ENCODE peak calls at places on chromosomes 11 and 22, in ten cellular contexts. H is HL-60; B is caudate nucleus; Y is heart right ventricle; S is CD8-positive, alpha-beta T cell; K is heart left ventricle; W is PC-3; D is colonic mucosa; G is dorsolateral prefrontal cortex; T is tibial nerve. M is an unnamed sample.
A peak's percentile ranks its signal among the peaks of the same experiment; 100 is the strongest.

GRCh38 chr11:115577701-115578100 is 73.5 kb upstream of the CADM1 start:
- DNase-seq in Y (no peak), S (no peak), T (no peak), K (no peak), G (no peak), H (no peak), W (no peak), B (no peak), D (no peak), M (no peak)

GRCh38 chr11:14386081-14386480 is 27.1 kb upstream of the RRAS2 start:
- DNase-seq in B (no peak), K (no peak), T (no peak), G (no peak), Y (no peak), D (no peak), H (no peak), W (no peak), S (no peak), M (no peak)

GRCh38 chr22:45036154-45036553 is 26.3 kb upstream of the PHF21B start:
- DNase-seq in Y (no peak), W (no peak), B (no peak), D (no peak), T (no peak), K (no peak), G (peak; percentile 51), H (no peak), S (no peak), M (no peak)

GRCh38 chr11:126647735-126648134 is 292.2 kb downstream of the ST3GAL4 start:
- DNase-seq in S (no peak), T (no peak), K (no peak), G (no peak), Y (no peak), D (no peak), H (no peak), W (peak; percentile 67), B (no peak), M (no peak)

GRCh38 chr11:3638513-3638912 is 3.3 kb downstream of the ART5 start:
- DNase-seq in H (no peak), B (no peak), T (no peak), D (no peak), Y (no peak), W (no peak), K (no peak), S (no peak), G (no peak), M (no peak)

GRCh38 chr22:47152938-47153337 is 390.5 kb downstream of the TBC1D22A start:
- DNase-seq in G (no peak), S (no peak), Y (no peak), T (no peak), W (no peak), H (no peak), B (no peak), D (no peak), K (no peak), M (no peak)

GRCh38 chr11:77073328-77074001 is 6.7 kb downstream of the CAPN5 start:
- DNase-seq in D (peak; percentile 94), H (no peak), G (peak; percentile 66), Y (peak; percentile 82), S (no peak), T (peak; percentile 85), W (peak; percentile 75), K (peak; percentile 83), B (peak; percentile 58), M (peak; percentile 92)

GRCh38 chr11:29317669-29318068 is 699.2 kb downstream of the KCNA4 start:
- DNase-seq in T (no peak), G (no peak), H (no peak), W (no peak), K (no peak), D (no peak), Y (no peak), B (no peak), S (no peak), M (no peak)

GRCh38 chr11:131638889-131639288 is 268.5 kb downstream of the NTM start:
- DNase-seq in K (no peak), Y (no peak), G (no peak), S (no peak), D (no peak), W (no peak), H (no peak), T (no peak), B (no peak), M (no peak)

GRCh38 chr11:131643171-131643570 is 272.8 kb downstream of the NTM start:
- DNase-seq in K (no peak), S (no peak), W (no peak), Y (no peak), B (no peak), H (no peak), T (no peak), D (no peak), G (no peak), M (no peak)

GRCh38 chr11:131644204-131644603 is 273.8 kb downstream of the NTM start:
- DNase-seq in S (no peak), W (no peak), H (no peak), G (no peak), D (no peak), T (no peak), B (no peak), K (no peak), Y (no peak), M (no peak)

GRCh38 chr11:131637469-131638175 is 267.2 kb downstream of the NTM start:
- DNase-seq in G (no peak), S (no peak), W (no peak), D (no peak), H (no peak), Y (no peak), T (no peak), B (no peak), K (no peak), M (no peak)

GRCh38 chr11:131640320-131640719 is 269.9 kb downstream of the NTM start:
- DNase-seq in Y (no peak), H (no peak), G (no peak), W (no peak), S (no peak), T (no peak), K (no peak), B (no peak), D (no peak), M (no peak)
- H3K27ac ChIP-seq in Y (no peak overlapping the region), H (no peak overlapping the region), G (no peak overlapping the region), W (no peak overlapping the region), S (no peak overlapping the region), T (no peak overlapping the region), K (no peak overlapping the region), B (no peak overlapping the region), D (no peak overlapping the region), M (no peak overlapping the region)

DNA sequence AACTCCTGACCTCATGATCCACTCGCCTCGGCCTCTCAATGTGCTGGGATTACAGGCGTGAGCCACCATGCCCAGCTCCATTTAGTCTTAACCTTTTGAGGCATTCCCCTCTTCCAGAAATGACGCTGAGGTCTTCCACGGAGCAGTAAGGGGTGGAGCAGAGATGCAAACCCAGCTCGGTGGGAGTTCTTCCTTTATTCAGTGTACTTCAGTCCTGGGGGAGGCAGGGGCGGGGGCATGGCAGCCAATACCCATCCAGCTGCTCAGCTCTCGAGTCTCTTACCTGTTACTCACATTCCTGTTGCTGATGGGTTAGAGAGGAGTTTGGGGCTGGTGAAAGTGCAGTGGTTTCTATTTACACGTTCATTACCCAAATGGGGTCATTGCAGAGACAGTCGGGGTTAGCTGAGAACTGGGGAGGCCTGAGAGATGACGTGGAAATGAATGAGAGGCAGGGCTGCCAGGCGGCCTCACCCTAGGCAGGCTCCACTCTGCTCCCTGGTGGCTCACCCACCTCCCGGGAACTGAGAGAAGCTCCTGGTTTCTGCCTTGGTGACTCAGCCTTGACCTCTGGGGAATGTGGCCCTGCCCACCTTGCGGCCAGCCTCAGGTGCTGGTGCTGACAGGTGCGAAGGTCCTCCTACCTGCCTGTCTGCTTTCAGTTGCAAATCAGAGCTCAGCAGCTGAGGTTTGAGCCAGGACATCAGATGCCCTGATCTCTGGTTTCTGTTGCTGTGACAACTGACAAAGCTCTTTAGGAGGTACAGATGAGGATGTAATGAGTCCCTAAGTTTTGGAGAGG is 13.4 kb upstream of the ST14 start:
- DNase-seq in H (no peak), Y (no peak), B (peak; percentile 23), S (no peak), D (peak; percentile 90), T (no peak), K (no peak), W (peak; percentile 99), G (no peak), M (no peak)
- H3K27ac ChIP-seq in H (peak overlapping the region; percentile 29), Y (no peak overlapping the region), B (peak overlapping the region; percentile 84), S (no peak overlapping the region), D (peak overlapping the region; percentile 77), T (peak overlapping the region; percentile 7), K (peak overlapping the region; percentile 60), W (peak overlapping the region; percentile 89), G (peak overlapping the region; percentile 63), M (no peak overlapping the region)

GRCh38 chr22:38964989-38965388 is 7.6 kb downstream of the APOBEC3A start:
- DNase-seq in G (no peak), D (no peak), H (no peak), Y (no peak), S (no peak), K (no peak), B (no peak), T (no peak), W (no peak), M (no peak)

GRCh38 chr22:38964306-38964705 is 6.9 kb downstream of the APOBEC3A start:
- DNase-seq in G (no peak), S (no peak), B (no peak), H (no peak), D (no peak), Y (no peak), K (no peak), W (no peak), T (no peak), M (no peak)

GRCh38 chr22:38965614-38966378 is 8.4 kb downstream of the APOBEC3A start:
- DNase-seq in Y (no peak), T (no peak), H (no peak), B (no peak), S (no peak), K (no peak), D (no peak), W (no peak), G (no peak), M (no peak)

GRCh38 chr22:38966379-38966700 is 8.9 kb downstream of the APOBEC3A start:
- DNase-seq in D (no peak), W (no peak), B (no peak), H (no peak), S (no peak), Y (no peak), K (no peak), T (no peak), G (no peak), M (no peak)

DNA sequence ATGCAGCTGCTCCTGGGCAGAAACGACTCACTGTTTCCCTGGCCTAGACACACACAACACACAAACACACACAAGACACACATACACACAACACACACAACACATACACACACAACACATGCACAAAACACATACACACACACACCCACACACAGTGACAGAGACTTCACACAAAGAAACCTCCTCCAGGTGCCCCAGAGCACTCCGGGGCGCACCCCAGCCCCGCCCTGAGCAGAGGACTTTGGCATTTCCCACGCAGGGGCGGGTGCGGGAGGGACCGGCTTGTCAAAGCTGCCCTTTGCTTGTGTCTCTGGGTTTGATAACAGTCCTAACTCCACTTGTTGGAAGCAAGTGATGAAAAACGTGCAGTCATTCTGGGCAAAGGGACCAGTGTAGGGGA is 6.5 kb downstream of the APOBEC3A start:
- DNase-seq in Y (no peak), H (no peak), S (no peak), W (no peak), B (no peak), D (peak; percentile 96), T (no peak), G (no peak), K (no peak), M (no peak)
- H3K27ac ChIP-seq in Y (no peak overlapping the region), H (no peak overlapping the region), S (no peak overlapping the region), W (no peak overlapping the region), B (no peak overlapping the region), D (no peak overlapping the region), T (no peak overlapping the region), G (no peak overlapping the region), K (no peak overlapping the region), M (no peak overlapping the region)

GRCh38 chr11:65119670-65119995 is 2.1 kb upstream of the ZNHIT2 start:
- DNase-seq in S (no peak), K (no peak), D (no peak), H (no peak), W (no peak), T (no peak), Y (no peak), B (no peak), G (no peak), M (no peak)
- H3K27ac ChIP-seq in S (no peak overlapping the region), K (peak overlapping the region; percentile 66), D (no peak overlapping the region), H (no peak overlapping the region), W (no peak overlapping the region), T (no peak overlapping the region), Y (no peak overlapping the region), B (no peak overlapping the region), G (no peak overlapping the region), M (no peak overlapping the region)

M was measured in suprapubic skin.